ENCODE peak calls at places on chromosomes 3 and 15, in ten cellular contexts. One of them, this sample, is unnamed.
A peak's percentile ranks its signal among the peaks of the same experiment; 100 is the strongest.

GRCh38 chr3:46848271-46849097 is 14.8 kb downstream of the MYL3 start:
- DNase-seq in ovary: peak; percentile 76
- DNase-seq in heart left ventricle: peak; percentile 79
- DNase-seq in esophagus muscularis mucosa: no peak
- DNase-seq in suprapubic skin: peak; percentile 65
- DNase-seq in Peyer's patch: peak; percentile 44
- DNase-seq in esophagus squamous epithelium: no peak
- DNase-seq in endothelial cell of umbilical vein: peak; percentile 90
- DNase-seq in body of pancreas: no peak
- DNase-seq in breast epithelium: no peak
- DNase-seq in this sample: peak; percentile 81

GRCh38 chr3:142929109-142929508 is 34.4 kb downstream of the PAQR9 start:
- DNase-seq in ovary: no peak
- DNase-seq in heart left ventricle: peak; percentile 50
- DNase-seq in esophagus muscularis mucosa: no peak
- DNase-seq in suprapubic skin: no peak
- DNase-seq in Peyer's patch: no peak
- DNase-seq in esophagus squamous epithelium: no peak
- DNase-seq in endothelial cell of umbilical vein: peak; percentile 21
- DNase-seq in body of pancreas: peak; percentile 25
- DNase-seq in breast epithelium: no peak
- DNase-seq in this sample: no peak

GRCh38 chr15:95422255-95422654 is 908.2 kb upstream of the NR2F2 start:
- DNase-seq in ovary: no peak
- DNase-seq in heart left ventricle: no peak
- DNase-seq in esophagus muscularis mucosa: no peak
- DNase-seq in suprapubic skin: no peak
- DNase-seq in Peyer's patch: no peak
- DNase-seq in esophagus squamous epithelium: no peak
- DNase-seq in endothelial cell of umbilical vein: no peak
- DNase-seq in body of pancreas: no peak
- DNase-seq in breast epithelium: no peak
- DNase-seq in this sample: no peak

GRCh38 chr15:89885611-89886010 is 8.2 kb downstream of the AP3S2 start:
- DNase-seq in ovary: no peak
- DNase-seq in heart left ventricle: no peak
- DNase-seq in esophagus muscularis mucosa: no peak
- DNase-seq in suprapubic skin: no peak
- DNase-seq in Peyer's patch: no peak
- DNase-seq in esophagus squamous epithelium: no peak
- DNase-seq in endothelial cell of umbilical vein: no peak
- DNase-seq in body of pancreas: no peak
- DNase-seq in breast epithelium: no peak
- DNase-seq in this sample: no peak

GRCh38 chr15:78830514-78831228 is 19.4 kb upstream of the ADAMTS7 start:
- DNase-seq in ovary: no peak
- DNase-seq in heart left ventricle: no peak
- DNase-seq in esophagus muscularis mucosa: no peak
- DNase-seq in suprapubic skin: no peak
- DNase-seq in Peyer's patch: no peak
- DNase-seq in esophagus squamous epithelium: no peak
- DNase-seq in endothelial cell of umbilical vein: no peak
- DNase-seq in body of pancreas: no peak
- DNase-seq in breast epithelium: no peak
- DNase-seq in this sample: no peak

GRCh38 chr3:111173328-111173900 is 101.8 kb downstream of the NECTIN3 start:
- DNase-seq in ovary: no peak
- DNase-seq in heart left ventricle: no peak
- DNase-seq in esophagus muscularis mucosa: no peak
- DNase-seq in suprapubic skin: no peak
- DNase-seq in Peyer's patch: no peak
- DNase-seq in esophagus squamous epithelium: no peak
- DNase-seq in endothelial cell of umbilical vein: no peak
- DNase-seq in body of pancreas: no peak
- DNase-seq in breast epithelium: no peak
- DNase-seq in this sample: no peak

GRCh38 chr3:52053307-52054304 is 2.8 kb downstream of the DUSP7 start:
- DNase-seq in ovary: peak; percentile 54
- DNase-seq in heart left ventricle: no peak
- DNase-seq in esophagus muscularis mucosa: no peak
- DNase-seq in suprapubic skin: peak; percentile 86
- DNase-seq in Peyer's patch: no peak
- DNase-seq in esophagus squamous epithelium: no peak
- DNase-seq in endothelial cell of umbilical vein: peak; percentile 62
- DNase-seq in body of pancreas: no peak
- DNase-seq in breast epithelium: no peak
- DNase-seq in this sample: peak; percentile 93

GRCh38 chr3:125000661-125001060 is 55.1 kb downstream of the HEG1 start:
- DNase-seq in ovary: no peak
- DNase-seq in heart left ventricle: no peak
- DNase-seq in esophagus muscularis mucosa: no peak
- DNase-seq in suprapubic skin: no peak
- DNase-seq in Peyer's patch: no peak
- DNase-seq in esophagus squamous epithelium: no peak
- DNase-seq in endothelial cell of umbilical vein: no peak
- DNase-seq in body of pancreas: no peak
- DNase-seq in breast epithelium: no peak
- DNase-seq in this sample: no peak

GRCh38 chr3:172846706-172847105 is 96.2 kb downstream of the ECT2 start:
- DNase-seq in ovary: no peak
- DNase-seq in heart left ventricle: no peak
- DNase-seq in esophagus muscularis mucosa: no peak
- DNase-seq in suprapubic skin: no peak
- DNase-seq in Peyer's patch: no peak
- DNase-seq in esophagus squamous epithelium: no peak
- DNase-seq in endothelial cell of umbilical vein: no peak
- DNase-seq in body of pancreas: no peak
- DNase-seq in breast epithelium: no peak
- DNase-seq in this sample: no peak

GRCh38 chr15:69876030-69876429 is 221.7 kb downstream of the TLE3 start:
- DNase-seq in ovary: no peak
- DNase-seq in heart left ventricle: no peak
- DNase-seq in esophagus muscularis mucosa: no peak
- DNase-seq in suprapubic skin: no peak
- DNase-seq in Peyer's patch: no peak
- DNase-seq in esophagus squamous epithelium: no peak
- DNase-seq in endothelial cell of umbilical vein: no peak
- DNase-seq in body of pancreas: no peak
- DNase-seq in breast epithelium: no peak
- DNase-seq in this sample: no peak

GRCh38 chr15:69876556-69876955 is 221.2 kb downstream of the TLE3 start:
- DNase-seq in ovary: no peak
- DNase-seq in heart left ventricle: no peak
- DNase-seq in esophagus muscularis mucosa: no peak
- DNase-seq in suprapubic skin: no peak
- DNase-seq in Peyer's patch: no peak
- DNase-seq in esophagus squamous epithelium: no peak
- DNase-seq in endothelial cell of umbilical vein: no peak
- DNase-seq in body of pancreas: no peak
- DNase-seq in breast epithelium: no peak
- DNase-seq in this sample: no peak

GRCh38 chr15:69869881-69870465 is 227.7 kb downstream of the TLE3 start:
- DNase-seq in ovary: no peak
- DNase-seq in heart left ventricle: no peak
- DNase-seq in esophagus muscularis mucosa: no peak
- DNase-seq in suprapubic skin: no peak
- DNase-seq in Peyer's patch: no peak
- DNase-seq in esophagus squamous epithelium: no peak
- DNase-seq in endothelial cell of umbilical vein: no peak
- DNase-seq in body of pancreas: no peak
- DNase-seq in breast epithelium: no peak
- DNase-seq in this sample: no peak

GRCh38 chr15:69873807-69874206 is 223.9 kb downstream of the TLE3 start:
- DNase-seq in ovary: no peak
- DNase-seq in heart left ventricle: no peak
- DNase-seq in esophagus muscularis mucosa: no peak
- DNase-seq in suprapubic skin: no peak
- DNase-seq in Peyer's patch: no peak
- DNase-seq in esophagus squamous epithelium: no peak
- DNase-seq in endothelial cell of umbilical vein: no peak
- DNase-seq in body of pancreas: no peak
- DNase-seq in breast epithelium: no peak
- DNase-seq in this sample: no peak

DNA sequence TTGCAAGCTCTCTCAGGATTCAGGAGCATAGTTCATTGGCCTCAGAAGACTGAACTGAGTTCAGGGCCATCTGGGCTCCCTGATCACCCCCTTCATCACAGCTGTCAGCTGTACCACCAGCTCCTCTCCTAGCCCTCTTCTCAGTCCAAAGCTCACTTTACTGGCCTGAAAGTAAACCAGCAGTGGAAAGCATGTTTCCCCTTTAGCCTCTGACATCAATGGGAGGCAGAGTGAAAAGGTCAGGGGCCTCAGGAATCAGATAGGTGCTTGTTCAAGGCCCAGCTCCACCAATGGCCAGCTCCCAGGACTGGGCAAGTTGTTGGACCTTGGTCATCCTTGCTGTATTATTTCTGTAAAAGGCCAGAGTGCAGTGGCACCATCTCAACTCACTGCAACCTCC is 223.4 kb downstream of the TLE3 start:
- DNase-seq in ovary: no peak
- DNase-seq in heart left ventricle: no peak
- DNase-seq in esophagus muscularis mucosa: no peak
- DNase-seq in suprapubic skin: no peak
- DNase-seq in Peyer's patch: no peak
- DNase-seq in esophagus squamous epithelium: no peak
- DNase-seq in endothelial cell of umbilical vein: no peak
- DNase-seq in body of pancreas: no peak
- DNase-seq in breast epithelium: no peak
- DNase-seq in this sample: no peak
- TF ChIP-seq POLR2A in ovary: no peak
- TF ChIP-seq POLR2A in heart left ventricle: no peak
- TF ChIP-seq POLR2A in esophagus muscularis mucosa: no peak
- TF ChIP-seq POLR2A in suprapubic skin: no peak
- TF ChIP-seq POLR2A in Peyer's patch: no peak
- TF ChIP-seq POLR2A in esophagus squamous epithelium: no peak
- TF ChIP-seq POLR2A in endothelial cell of umbilical vein: no peak
- TF ChIP-seq POLR2A in body of pancreas: no peak
- TF ChIP-seq POLR2A in breast epithelium: no peak
- TF ChIP-seq POLR2A in this sample: no peak

DNA sequence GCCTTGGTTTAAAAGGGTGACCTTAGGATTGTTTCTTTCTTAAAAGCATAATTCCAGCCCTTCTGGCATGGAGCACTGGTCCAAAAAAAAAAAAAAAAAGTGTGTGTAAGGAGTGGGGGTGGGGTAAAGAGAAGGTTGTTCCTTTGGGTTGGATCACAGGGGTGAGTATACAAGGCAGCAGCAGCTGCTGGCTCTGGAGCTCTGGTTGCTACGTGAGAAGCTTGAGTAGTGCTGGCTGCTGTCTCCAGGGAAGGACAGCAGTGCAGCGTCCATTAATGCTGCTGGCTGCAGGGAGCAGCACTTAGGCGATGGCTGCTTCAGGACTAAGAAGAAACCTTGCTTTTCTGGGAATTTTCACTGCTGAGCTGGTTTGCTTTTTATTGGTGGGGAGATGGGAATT is 2.3 kb downstream of the SETD5 start:
- DNase-seq in ovary: peak; percentile 79
- DNase-seq in heart left ventricle: peak; percentile 89
- DNase-seq in esophagus muscularis mucosa: no peak
- DNase-seq in suprapubic skin: peak; percentile 73
- DNase-seq in Peyer's patch: peak; percentile 60
- DNase-seq in esophagus squamous epithelium: no peak
- DNase-seq in endothelial cell of umbilical vein: peak; percentile 81
- DNase-seq in body of pancreas: peak; percentile 85
- DNase-seq in breast epithelium: peak; percentile 54
- DNase-seq in this sample: peak; percentile 68
- TF ChIP-seq CTCF in ovary: no peak
- TF ChIP-seq CTCF in heart left ventricle: no peak
- TF ChIP-seq CTCF in esophagus muscularis mucosa: no peak
- TF ChIP-seq CTCF in suprapubic skin: no peak
- TF ChIP-seq CTCF in Peyer's patch: no peak
- TF ChIP-seq CTCF in esophagus squamous epithelium: no peak
- TF ChIP-seq CTCF in endothelial cell of umbilical vein: no peak
- TF ChIP-seq CTCF in body of pancreas: no peak
- TF ChIP-seq CTCF in breast epithelium: no peak
- TF ChIP-seq CTCF in this sample: no peak

GRCh38 chr15:42495361-42496212 is at the start of gene SNAP23:
- DNase-seq in ovary: peak; percentile 95
- DNase-seq in heart left ventricle: peak; percentile 95
- DNase-seq in esophagus muscularis mucosa: peak; percentile 98
- DNase-seq in suprapubic skin: peak; percentile 96
- DNase-seq in Peyer's patch: peak; percentile 96
- DNase-seq in esophagus squamous epithelium: peak; percentile 70
- DNase-seq in endothelial cell of umbilical vein: peak; percentile 98
- DNase-seq in body of pancreas: peak; percentile 96
- DNase-seq in breast epithelium: peak; percentile 95
- DNase-seq in this sample: peak; percentile 99
- TF ChIP-seq POLR2A in ovary: peak; percentile 95
- TF ChIP-seq POLR2A in heart left ventricle: peak; percentile 89
- TF ChIP-seq POLR2A in esophagus muscularis mucosa: peak; percentile 81
- TF ChIP-seq POLR2A in suprapubic skin: no peak
- TF ChIP-seq POLR2A in Peyer's patch: peak; percentile 96
- TF ChIP-seq POLR2A in esophagus squamous epithelium: peak; percentile 89
- TF ChIP-seq POLR2A in endothelial cell of umbilical vein: peak; percentile 59
- TF ChIP-seq POLR2A in body of pancreas: peak; percentile 94
- TF ChIP-seq POLR2A in breast epithelium: peak; percentile 89
- TF ChIP-seq POLR2A in this sample: no peak

GRCh38 chr15:66702035-66702769 is at the start of gene SMAD6:
- DNase-seq in ovary: peak; percentile 97
- DNase-seq in heart left ventricle: peak; percentile 97
- DNase-seq in esophagus muscularis mucosa: peak; percentile 98
- DNase-seq in suprapubic skin: peak; percentile 95
- DNase-seq in Peyer's patch: peak; percentile 93
- DNase-seq in esophagus squamous epithelium: peak; percentile 59
- DNase-seq in endothelial cell of umbilical vein: peak; percentile 97
- DNase-seq in body of pancreas: peak; percentile 96
- DNase-seq in breast epithelium: peak; percentile 88
- DNase-seq in this sample: peak; percentile 99
- TF ChIP-seq CTCF in ovary: no peak
- TF ChIP-seq CTCF in heart left ventricle: no peak
- TF ChIP-seq CTCF in esophagus muscularis mucosa: no peak
- TF ChIP-seq CTCF in suprapubic skin: no peak
- TF ChIP-seq CTCF in Peyer's patch: no peak
- TF ChIP-seq CTCF in esophagus squamous epithelium: no peak
- TF ChIP-seq CTCF in endothelial cell of umbilical vein: no peak
- TF ChIP-seq CTCF in body of pancreas: no peak
- TF ChIP-seq CTCF in breast epithelium: no peak
- TF ChIP-seq CTCF in this sample: no peak

This sample was measured in lower leg skin.